ENCODE peak calls at places on chromosomes 13 and 19, in four cellular contexts. E, H, O and K are unnamed samples.

GRCh38 chr19:13410946-13411345 is 95.3 kb downstream of the CACNA1A start:
- DNase-seq in H (no peak), E (no peak), O (no peak), K (no peak)

GRCh38 chr19:46487802-46488445 is 7.7 kb downstream of the PNMA8B start:
- DNase-seq in H (peak; percentile 91), E (peak; percentile 84), O (peak; percentile 67), K (peak; percentile 63)

GRCh38 chr19:1049841-1050240 is 9.9 kb downstream of the ABCA7 start:
- DNase-seq in E (no peak), O (no peak), H (no peak), K (no peak)

GRCh38 chr19:57820599-57820998 is 5.9 kb upstream of the ZNF552 start:
- DNase-seq in E (no peak), O (no peak), H (no peak), K (no peak)

GRCh38 chr13:86080340-86080995 is 281.2 kb upstream of the SLITRK6 start:
- DNase-seq in H (no peak), O (no peak), E (no peak), K (no peak)

GRCh38 chr13:102948006-102948405 is 102.2 kb downstream of the ERCC5 start:
- DNase-seq in O (no peak), E (no peak), H (no peak), K (no peak)

GRCh38 chr19:38455031-38455430 is 21.5 kb downstream of the RYR1 start:
- DNase-seq in H (no peak), O (no peak), E (no peak), K (peak; percentile 15)

GRCh38 chr13:95295026-95295425 is 6.2 kb downstream of the ABCC4 start:
- DNase-seq in E (no peak), O (no peak), H (no peak), K (no peak)

GRCh38 chr13:113809934-113810333 is 50.9 kb downstream of the TMEM255B start:
- DNase-seq in H (no peak), E (no peak), O (no peak), K (no peak)

GRCh38 chr19:38120471-38121030 is 103.5 kb downstream of the DPF1 start:
- DNase-seq in E (no peak), O (no peak), H (no peak), K (no peak)

GRCh38 chr13:29418026-29418425 is 177.5 kb downstream of the SLC7A1 start:
- DNase-seq in H (no peak), O (no peak), E (no peak), K (no peak)

GRCh38 chr19:11142528-11143171 is 12.9 kb downstream of the SPC24 start:
- DNase-seq in H (no peak), E (peak; percentile 78), O (no peak), K (peak; percentile 95)

GRCh38 chr19:41934849-41935374 is 6.7 kb upstream of the ERFL start:
- DNase-seq in E (peak; percentile 84), H (peak; percentile 89), O (peak; percentile 56), K (peak; percentile 49)

GRCh38 chr19:33498391-33499000 is 23.1 kb downstream of the PEPD start:
- DNase-seq in H (no peak), O (no peak), E (peak; percentile 4), K (no peak)

GRCh38 chr13:72960541-72960940 is 98.3 kb upstream of the KLF5 start:
- DNase-seq in H (no peak), O (no peak), E (no peak), K (no peak)

GRCh38 chr19:50383307-50383851 is 768 bp upstream of the POLD1 start:
- DNase-seq in H (no peak), O (no peak), E (no peak), K (no peak)

GRCh38 chr13:46403851-46404731 is 17.0 kb upstream of the RUBCNL start:
- DNase-seq in O (no peak), E (no peak), H (no peak), K (no peak)

GRCh38 chr19:21434967-21435544 is 38.1 kb downstream of the ZNF493 start:
- DNase-seq in H (no peak), O (no peak), E (no peak), K (no peak)

GRCh38 chr19:16367269-16367683 is 42.6 kb downstream of the KLF2 start:
- DNase-seq in H (no peak), E (no peak), O (no peak), K (no peak)

GRCh38 chr19:13033819-13034611 is 38.7 kb downstream of the NFIX start:
- DNase-seq in O (no peak), E (peak; percentile 88), H (peak; percentile 70), K (peak; percentile 45)

GRCh38 chr13:97967948-97968347 is 14.5 kb downstream of the IPO5 start:
- DNase-seq in O (no peak), E (no peak), H (no peak), K (no peak)

GRCh38 chr19:8697671-8698432 is 743 bp downstream of the ACTL9 start:
- DNase-seq in H (peak; percentile 42), O (no peak), E (no peak), K (no peak)

GRCh38 chr13:45100855-45101254 is 19.5 kb upstream of the GTF2F2 start:
- DNase-seq in O (no peak), E (no peak), H (no peak), K (no peak)

GRCh38 chr13:51869921-51870320 is 8.2 kb downstream of the CCDC70 start:
- DNase-seq in H (no peak), O (no peak), E (no peak), K (no peak)

GRCh38 chr13:38180100-38180499 is 169.6 kb upstream of the UFM1 start:
- DNase-seq in O (no peak), E (no peak), H (no peak), K (peak; percentile 2)

GRCh38 chr19:38727868-38728660 is 16.2 kb downstream of the CAPN12 start:
- DNase-seq in E (peak; percentile 31), H (no peak), O (no peak), K (no peak)

GRCh38 chr13:110944121-110944967 is 29.5 kb upstream of the ANKRD10 start:
- DNase-seq in E (no peak), H (no peak), O (no peak), K (peak; percentile 69)

GRCh38 chr13:30846311-30846710 is 59.8 kb upstream of the MEDAG start:
- DNase-seq in E (no peak), H (no peak), O (no peak), K (peak; percentile 49)

GRCh38 chr13:40769970-40770369 is 1.0 kb downstream of the MRPS31 start:
- DNase-seq in O (no peak), H (no peak), E (no peak), K (no peak)

GRCh38 chr13:29436291-29436690 is 159.2 kb downstream of the SLC7A1 start:
- DNase-seq in H (no peak), O (no peak), E (no peak), K (peak; percentile 70)

GRCh38 chr19:30255783-30256509 is 116.2 kb upstream of the ZNF536 start:
- DNase-seq in O (no peak), H (no peak), E (no peak), K (no peak)